ENCODE peak calls at places on chromosome 12, in seven cellular contexts. X is left kidney; R is aorta; H is ecto neural progenitor cell; I is MCF 10A; D is iPS-NIHi11; Z is stimulated activated CD8-positive, alpha-beta memory T cell treated with anti-CD3 and anti-CD28 coated beads, Interleukin-15, amount 100 ng/mL, for 1 hour. G is an unnamed sample.

GRCh38 chr12:65868133-65868705 is 43.9 kb downstream of the HMGA2 start:
- DNase-seq in X (no peak), R (no peak), H (no peak), I (peak), D (no peak), Z (no peak), G (no peak)

GRCh38 chr12:127125607-127126259 is 1141.2 kb upstream of the TMEM132C start:
- DNase-seq in X (no peak), R (no peak), H (no peak), I (peak), D (no peak), Z (no peak), G (no peak)

GRCh38 chr12:59698599-59698998 is 102.8 kb downstream of the SLC16A7 start:
- DNase-seq in X (no peak), R (no peak), H (no peak), I (peak), D (no peak), Z (no peak), G (no peak)

GRCh38 chr12:126067930-126068329 is 1002.7 kb downstream of the AACS start:
- DNase-seq in X (no peak), R (no peak), H (no peak), I (no peak), D (no peak), Z (no peak), G (no peak)

GRCh38 chr12:14256139-14256538 is 109.3 kb upstream of the ATF7IP start:
- DNase-seq in X (no peak), R (no peak), H (no peak), I (no peak), D (no peak), Z (no peak), G (no peak)

GRCh38 chr12:31999692-32000091 is 40.5 kb downstream of the RESF1 start:
- DNase-seq in X (no peak), R (no peak), H (no peak), I (no peak), D (no peak), Z (no peak), G (no peak)

GRCh38 chr12:101654442-101654841 is 43.0 kb upstream of the CHPT1 start:
- DNase-seq in X (no peak), R (no peak), H (no peak), I (no peak), D (no peak), Z (no peak), G (no peak)

GRCh38 chr12:66516133-66516532 is 162.7 kb downstream of the GRIP1 start:
- DNase-seq in X (no peak), R (no peak), H (no peak), I (no peak), D (peak), Z (no peak), G (no peak)

GRCh38 chr12:117590999-117591398 is 229.6 kb upstream of the NOS1 start:
- DNase-seq in X (no peak), R (no peak), H (no peak), I (no peak), D (no peak), Z (no peak), G (no peak)

GRCh38 chr12:22856120-22856699 is 231.2 kb downstream of the ETNK1 start:
- DNase-seq in X (peak), R (no peak), H (no peak), I (peak), D (peak), Z (no peak), G (no peak)

GRCh38 chr12:42958271-42958674 is 368.7 kb upstream of the PRICKLE1 start:
- DNase-seq in X (no peak), R (no peak), H (no peak), I (no peak), D (no peak), Z (no peak), G (no peak)

GRCh38 chr12:27583981-27584380 is 60.0 kb downstream of the PPFIBP1 start:
- DNase-seq in X (no peak), R (no peak), H (no peak), I (no peak), D (no peak), Z (no peak), G (no peak)

GRCh38 chr12:121441555-121441954 is 41.6 kb downstream of the RNF34 start:
- DNase-seq in X (no peak), R (no peak), H (no peak), I (no peak), D (no peak), Z (no peak), G (no peak)

GRCh38 chr12:93877446-93877845 is 200.3 kb downstream of the CRADD start:
- DNase-seq in X (no peak), R (no peak), H (peak), I (no peak), D (no peak), Z (no peak), G (no peak)

GRCh38 chr12:26691234-26691970 is 141.6 kb downstream of the ITPR2 start:
- DNase-seq in X (peak), R (peak), H (peak), I (peak), D (peak), Z (no peak), G (no peak)

GRCh38 chr12:108721824-108722223 is 9.5 kb downstream of the CORO1C start:
- DNase-seq in X (no peak), R (no peak), H (no peak), I (no peak), D (no peak), Z (no peak), G (no peak)

GRCh38 chr12:2383276-2384028 is 330.7 kb downstream of the CACNA1C start:
- DNase-seq in X (peak), R (no peak), H (no peak), I (no peak), D (no peak), Z (no peak), G (no peak)

GRCh38 chr12:131487379-131488129 is 223.3 kb upstream of the SFSWAP start:
- DNase-seq in X (no peak), R (no peak), H (no peak), I (peak), D (no peak), Z (no peak), G (no peak)

GRCh38 chr12:64995831-64996230 is 125.3 kb downstream of the WIF1 start:
- DNase-seq in X (no peak), R (no peak), H (no peak), I (peak), D (no peak), Z (no peak), G (no peak)

GRCh38 chr12:25124493-25124892 is 70.5 kb downstream of the DNAI7 start:
- DNase-seq in X (no peak), R (no peak), H (no peak), I (no peak), D (no peak), Z (no peak), G (no peak)

GRCh38 chr12:116492703-116493324 is 66.4 kb upstream of the MAP1LC3B2 start:
- DNase-seq in X (no peak), R (no peak), H (no peak), I (peak), D (no peak), Z (no peak), G (no peak)

GRCh38 chr12:80892597-80893445 is 44.9 kb downstream of the LIN7A start:
- DNase-seq in X (peak), R (no peak), H (no peak), I (no peak), D (no peak), Z (no peak), G (no peak)

GRCh38 chr12:110135012-110135411 is 10.9 kb downstream of the IFT81 start:
- DNase-seq in X (no peak), R (no peak), H (no peak), I (no peak), D (no peak), Z (no peak), G (no peak)

GRCh38 chr12:42759622-42760273 is 170.2 kb upstream of the PRICKLE1 start:
- DNase-seq in X (no peak), R (peak), H (no peak), I (peak), D (peak), Z (no peak), G (no peak)

GRCh38 chr12:20474443-20474842 is 106.1 kb downstream of the PDE3A start:
- DNase-seq in X (no peak), R (no peak), H (no peak), I (no peak), D (no peak), Z (no peak), G (no peak)

GRCh38 chr12:13941258-13942249 is 39.8 kb downstream of the GRIN2B start:
- DNase-seq in X (peak), R (no peak), H (peak), I (peak), D (peak), Z (no peak), G (peak)

GRCh38 chr12:127559349-127560040 is 707.5 kb upstream of the TMEM132C start:
- DNase-seq in X (peak), R (peak), H (no peak), I (peak), D (no peak), Z (no peak), G (no peak)

G was measured in NCI-H1048.